ENCODE peak calls at places on chromosomes 6 and 20, in six cellular contexts. One of them, this sample, is unnamed.

GRCh38 chr6:88650029-88650619 is 313.3 kb downstream of the RNGTT start:
- DNase-seq in activated CD8-positive, alpha-beta memory T cell treated with anti-CD3 and anti-CD28 coated beads for 24 hours: no peak
- DNase-seq in H54: no peak
- DNase-seq in T47D: no peak
- DNase-seq in RWPE1: no peak
- DNase-seq in A673: no peak
- DNase-seq in this sample: no peak

GRCh38 chr6:129350278-129350677 is 359.7 kb downstream of the ARHGAP18 start:
- DNase-seq in T47D: no peak
- DNase-seq in activated CD8-positive, alpha-beta memory T cell treated with anti-CD3 and anti-CD28 coated beads for 24 hours: no peak
- DNase-seq in RWPE1: no peak
- DNase-seq in H54: no peak
- DNase-seq in A673: no peak
- DNase-seq in this sample: no peak

GRCh38 chr20:15842872-15843271 is 730.4 kb downstream of the KIF16B start:
- DNase-seq in A673: no peak
- DNase-seq in RWPE1: no peak
- DNase-seq in T47D: peak; percentile 14
- DNase-seq in H54: no peak
- DNase-seq in activated CD8-positive, alpha-beta memory T cell treated with anti-CD3 and anti-CD28 coated beads for 24 hours: no peak
- DNase-seq in this sample: no peak

GRCh38 chr20:38663660-38664059 is 60.6 kb upstream of the SLC32A1 start:
- DNase-seq in T47D: no peak
- DNase-seq in activated CD8-positive, alpha-beta memory T cell treated with anti-CD3 and anti-CD28 coated beads for 24 hours: no peak
- DNase-seq in A673: no peak
- DNase-seq in H54: no peak
- DNase-seq in RWPE1: no peak
- DNase-seq in this sample: no peak

GRCh38 chr20:48448601-48449384 is 379.0 kb downstream of the PREX1 start:
- DNase-seq in T47D: no peak
- DNase-seq in RWPE1: no peak
- DNase-seq in H54: no peak
- DNase-seq in A673: no peak
- DNase-seq in activated CD8-positive, alpha-beta memory T cell treated with anti-CD3 and anti-CD28 coated beads for 24 hours: no peak
- DNase-seq in this sample: no peak

GRCh38 chr6:54156650-54157250 is 45.5 kb downstream of the MLIP start:
- DNase-seq in RWPE1: no peak
- DNase-seq in H54: no peak
- DNase-seq in T47D: no peak
- DNase-seq in activated CD8-positive, alpha-beta memory T cell treated with anti-CD3 and anti-CD28 coated beads for 24 hours: no peak
- DNase-seq in A673: no peak
- DNase-seq in this sample: no peak

GRCh38 chr20:43917380-43917779 is 2.7 kb downstream of the TOX2 start:
- DNase-seq in activated CD8-positive, alpha-beta memory T cell treated with anti-CD3 and anti-CD28 coated beads for 24 hours: no peak
- DNase-seq in A673: no peak
- DNase-seq in RWPE1: no peak
- DNase-seq in T47D: no peak
- DNase-seq in H54: no peak
- DNase-seq in this sample: no peak

GRCh38 chr6:37756141-37756540 is 58.5 kb upstream of the MDGA1 start:
- DNase-seq in activated CD8-positive, alpha-beta memory T cell treated with anti-CD3 and anti-CD28 coated beads for 24 hours: no peak
- DNase-seq in T47D: no peak
- DNase-seq in RWPE1: no peak
- DNase-seq in H54: no peak
- DNase-seq in A673: no peak
- DNase-seq in this sample: no peak

GRCh38 chr6:18389479-18389878 is 2.3 kb downstream of the RNF144B start:
- DNase-seq in H54: no peak
- DNase-seq in activated CD8-positive, alpha-beta memory T cell treated with anti-CD3 and anti-CD28 coated beads for 24 hours: no peak
- DNase-seq in A673: no peak
- DNase-seq in T47D: no peak
- DNase-seq in RWPE1: no peak
- DNase-seq in this sample: no peak

GRCh38 chr6:111759413-111759835 is 113.8 kb downstream of the FYN start:
- DNase-seq in RWPE1: no peak
- DNase-seq in T47D: no peak
- DNase-seq in activated CD8-positive, alpha-beta memory T cell treated with anti-CD3 and anti-CD28 coated beads for 24 hours: peak; percentile 75
- DNase-seq in H54: no peak
- DNase-seq in A673: no peak
- DNase-seq in this sample: no peak

GRCh38 chr20:44407402-44408184 is 52.1 kb downstream of the HNF4A start:
- DNase-seq in activated CD8-positive, alpha-beta memory T cell treated with anti-CD3 and anti-CD28 coated beads for 24 hours: no peak
- DNase-seq in RWPE1: peak; percentile 98
- DNase-seq in H54: peak; percentile 89
- DNase-seq in T47D: peak; percentile 44
- DNase-seq in A673: no peak
- DNase-seq in this sample: peak; percentile 80

GRCh38 chr6:42227173-42227850 is 9.7 kb upstream of the MRPS10 start:
- DNase-seq in H54: no peak
- DNase-seq in T47D: peak; percentile 98
- DNase-seq in A673: no peak
- DNase-seq in RWPE1: no peak
- DNase-seq in activated CD8-positive, alpha-beta memory T cell treated with anti-CD3 and anti-CD28 coated beads for 24 hours: no peak
- DNase-seq in this sample: no peak

GRCh38 chr6:12271997-12272396 is 18.2 kb upstream of the EDN1 start:
- DNase-seq in RWPE1: no peak
- DNase-seq in T47D: no peak
- DNase-seq in A673: no peak
- DNase-seq in H54: no peak
- DNase-seq in activated CD8-positive, alpha-beta memory T cell treated with anti-CD3 and anti-CD28 coated beads for 24 hours: no peak
- DNase-seq in this sample: no peak

GRCh38 chr6:161443868-161444267 is 170.0 kb upstream of the AGPAT4 start:
- DNase-seq in RWPE1: no peak
- DNase-seq in A673: peak; percentile 21
- DNase-seq in activated CD8-positive, alpha-beta memory T cell treated with anti-CD3 and anti-CD28 coated beads for 24 hours: no peak
- DNase-seq in T47D: peak; percentile 20
- DNase-seq in H54: no peak
- DNase-seq in this sample: no peak

GRCh38 chr20:23690581-23690980 is 1.7 kb upstream of the CST4 start:
- DNase-seq in activated CD8-positive, alpha-beta memory T cell treated with anti-CD3 and anti-CD28 coated beads for 24 hours: no peak
- DNase-seq in H54: no peak
- DNase-seq in A673: no peak
- DNase-seq in RWPE1: no peak
- DNase-seq in T47D: no peak
- DNase-seq in this sample: no peak

GRCh38 chr6:85450578-85450884 is 648 bp downstream of the NT5E start:
- DNase-seq in T47D: no peak
- DNase-seq in RWPE1: no peak
- DNase-seq in H54: no peak
- DNase-seq in A673: no peak
- DNase-seq in activated CD8-positive, alpha-beta memory T cell treated with anti-CD3 and anti-CD28 coated beads for 24 hours: no peak
- DNase-seq in this sample: no peak

GRCh38 chr6:20868397-20869185 is 334.3 kb downstream of the CDKAL1 start:
- DNase-seq in activated CD8-positive, alpha-beta memory T cell treated with anti-CD3 and anti-CD28 coated beads for 24 hours: no peak
- DNase-seq in A673: no peak
- DNase-seq in T47D: no peak
- DNase-seq in H54: no peak
- DNase-seq in RWPE1: no peak
- DNase-seq in this sample: no peak

GRCh38 chr6:87922947-87923330 is 124.7 kb upstream of the SPACA1 start:
- DNase-seq in activated CD8-positive, alpha-beta memory T cell treated with anti-CD3 and anti-CD28 coated beads for 24 hours: no peak
- DNase-seq in H54: no peak
- DNase-seq in RWPE1: no peak
- DNase-seq in T47D: no peak
- DNase-seq in A673: no peak
- DNase-seq in this sample: no peak

GRCh38 chr6:113636357-113636824 is 220.8 kb upstream of the MARCKS start:
- DNase-seq in RWPE1: no peak
- DNase-seq in A673: no peak
- DNase-seq in H54: no peak
- DNase-seq in T47D: no peak
- DNase-seq in activated CD8-positive, alpha-beta memory T cell treated with anti-CD3 and anti-CD28 coated beads for 24 hours: no peak
- DNase-seq in this sample: no peak